ENCODE peak calls at places on chromosomes 1 and 21, in seven cellular contexts. One of them, this sample, is unnamed.

GRCh38 chr1:226568077-226568831 is 19.7 kb downstream of the STUM start:
- DNase-seq in stomach: no peak
- DNase-seq in body of pancreas: no peak
- DNase-seq in heart left ventricle: peak; percentile 47
- DNase-seq in transverse colon: no peak
- DNase-seq in A549: peak; percentile 35
- DNase-seq in lower leg skin: no peak
- DNase-seq in this sample: no peak

GRCh38 chr1:66439028-66439427 is 94.9 kb upstream of the SGIP1 start:
- DNase-seq in stomach: no peak
- DNase-seq in body of pancreas: no peak
- DNase-seq in heart left ventricle: no peak
- DNase-seq in transverse colon: no peak
- DNase-seq in A549: no peak
- DNase-seq in lower leg skin: no peak
- DNase-seq in this sample: no peak

GRCh38 chr1:150321826-150322166 is 463 bp downstream of the PRPF3 start:
- DNase-seq in stomach: no peak
- DNase-seq in body of pancreas: no peak
- DNase-seq in heart left ventricle: no peak
- DNase-seq in transverse colon: no peak
- DNase-seq in A549: no peak
- DNase-seq in lower leg skin: no peak
- DNase-seq in this sample: no peak

GRCh38 chr1:240486596-240486995 is 125.4 kb downstream of the GREM2 start:
- DNase-seq in stomach: no peak
- DNase-seq in body of pancreas: no peak
- DNase-seq in heart left ventricle: no peak
- DNase-seq in transverse colon: no peak
- DNase-seq in A549: no peak
- DNase-seq in lower leg skin: no peak
- DNase-seq in this sample: no peak

GRCh38 chr21:42740405-42740909 is 87.0 kb downstream of the PDE9A start:
- DNase-seq in stomach: no peak
- DNase-seq in body of pancreas: no peak
- DNase-seq in heart left ventricle: no peak
- DNase-seq in transverse colon: no peak
- DNase-seq in A549: no peak
- DNase-seq in lower leg skin: no peak
- DNase-seq in this sample: no peak

GRCh38 chr1:170261669-170262068 is 115.9 kb downstream of the NTMT2 start:
- DNase-seq in stomach: no peak
- DNase-seq in body of pancreas: no peak
- DNase-seq in heart left ventricle: no peak
- DNase-seq in transverse colon: no peak
- DNase-seq in A549: no peak
- DNase-seq in lower leg skin: no peak
- DNase-seq in this sample: no peak

GRCh38 chr1:201916649-201917249 is 28.1 kb downstream of the SHISA4 start:
- DNase-seq in stomach: peak; percentile 55
- DNase-seq in body of pancreas: peak; percentile 32
- DNase-seq in heart left ventricle: peak; percentile 70
- DNase-seq in transverse colon: peak; percentile 69
- DNase-seq in A549: peak; percentile 67
- DNase-seq in lower leg skin: peak; percentile 66
- DNase-seq in this sample: no peak

GRCh38 chr1:184644771-184645170 is 109.9 kb downstream of the EDEM3 start:
- DNase-seq in stomach: no peak
- DNase-seq in body of pancreas: no peak
- DNase-seq in heart left ventricle: no peak
- DNase-seq in transverse colon: no peak
- DNase-seq in A549: no peak
- DNase-seq in lower leg skin: no peak
- DNase-seq in this sample: no peak

GRCh38 chr1:174428033-174428432 is 19.7 kb upstream of the GPR52 start:
- DNase-seq in stomach: no peak
- DNase-seq in body of pancreas: no peak
- DNase-seq in heart left ventricle: no peak
- DNase-seq in transverse colon: no peak
- DNase-seq in A549: no peak
- DNase-seq in lower leg skin: no peak
- DNase-seq in this sample: no peak

GRCh38 chr1:67937010-67937409 is 103.7 kb upstream of the GNG12 start:
- DNase-seq in stomach: no peak
- DNase-seq in body of pancreas: no peak
- DNase-seq in heart left ventricle: no peak
- DNase-seq in transverse colon: no peak
- DNase-seq in A549: no peak
- DNase-seq in lower leg skin: no peak
- DNase-seq in this sample: no peak

GRCh38 chr1:200733907-200734306 is 4.8 kb upstream of the CAMSAP2 start:
- DNase-seq in stomach: no peak
- DNase-seq in body of pancreas: no peak
- DNase-seq in heart left ventricle: no peak
- DNase-seq in transverse colon: no peak
- DNase-seq in A549: no peak
- DNase-seq in lower leg skin: no peak
- DNase-seq in this sample: no peak

GRCh38 chr1:244384066-244384465 is 67.6 kb downstream of the ADSS2 start:
- DNase-seq in stomach: no peak
- DNase-seq in body of pancreas: no peak
- DNase-seq in heart left ventricle: no peak
- DNase-seq in transverse colon: no peak
- DNase-seq in A549: no peak
- DNase-seq in lower leg skin: no peak
- DNase-seq in this sample: no peak

GRCh38 chr1:241413386-241413785 is 56.4 kb upstream of the RGS7 start:
- DNase-seq in stomach: no peak
- DNase-seq in body of pancreas: no peak
- DNase-seq in heart left ventricle: no peak
- DNase-seq in transverse colon: no peak
- DNase-seq in A549: no peak
- DNase-seq in lower leg skin: peak; percentile 15
- DNase-seq in this sample: no peak

GRCh38 chr21:45252448-45252925 is 35.2 kb downstream of the POFUT2 start:
- DNase-seq in stomach: no peak
- DNase-seq in body of pancreas: no peak
- DNase-seq in heart left ventricle: no peak
- DNase-seq in transverse colon: no peak
- DNase-seq in A549: no peak
- DNase-seq in lower leg skin: no peak
- DNase-seq in this sample: no peak

GRCh38 chr1:152577168-152577567 is 3.1 kb downstream of the LCE3D start:
- DNase-seq in stomach: no peak
- DNase-seq in body of pancreas: no peak
- DNase-seq in heart left ventricle: no peak
- DNase-seq in transverse colon: no peak
- DNase-seq in A549: no peak
- DNase-seq in lower leg skin: no peak
- DNase-seq in this sample: no peak

GRCh38 chr1:156717411-156717810 is 10.9 kb upstream of the METTL25B start:
- DNase-seq in stomach: no peak
- DNase-seq in body of pancreas: no peak
- DNase-seq in heart left ventricle: no peak
- DNase-seq in transverse colon: no peak
- DNase-seq in A549: no peak
- DNase-seq in lower leg skin: no peak
- DNase-seq in this sample: no peak

GRCh38 chr1:235649722-235650163 is at the start of gene GNG4:
- DNase-seq in stomach: no peak
- DNase-seq in body of pancreas: no peak
- DNase-seq in heart left ventricle: no peak
- DNase-seq in transverse colon: no peak
- DNase-seq in A549: no peak
- DNase-seq in lower leg skin: no peak
- DNase-seq in this sample: peak; percentile 38

GRCh38 chr1:65994223-65994622 is 201.5 kb downstream of the PDE4B start:
- DNase-seq in stomach: no peak
- DNase-seq in body of pancreas: no peak
- DNase-seq in heart left ventricle: no peak
- DNase-seq in transverse colon: no peak
- DNase-seq in A549: no peak
- DNase-seq in lower leg skin: no peak
- DNase-seq in this sample: no peak

GRCh38 chr1:97433520-97434175 is 487.2 kb downstream of the DPYD start:
- DNase-seq in stomach: no peak
- DNase-seq in body of pancreas: no peak
- DNase-seq in heart left ventricle: no peak
- DNase-seq in transverse colon: no peak
- DNase-seq in A549: no peak
- DNase-seq in lower leg skin: no peak
- DNase-seq in this sample: no peak

GRCh38 chr21:42243026-42243425 is 24.1 kb downstream of the ABCG1 start:
- DNase-seq in stomach: no peak
- DNase-seq in body of pancreas: no peak
- DNase-seq in heart left ventricle: peak; percentile 4
- DNase-seq in transverse colon: no peak
- DNase-seq in A549: no peak
- DNase-seq in lower leg skin: no peak
- DNase-seq in this sample: no peak

GRCh38 chr1:43255438-43256210 is 14.2 kb upstream of the TMEM125 start:
- DNase-seq in stomach: peak; percentile 78
- DNase-seq in body of pancreas: no peak
- DNase-seq in heart left ventricle: peak; percentile 72
- DNase-seq in transverse colon: no peak
- DNase-seq in A549: no peak
- DNase-seq in lower leg skin: no peak
- DNase-seq in this sample: no peak

DNA sequence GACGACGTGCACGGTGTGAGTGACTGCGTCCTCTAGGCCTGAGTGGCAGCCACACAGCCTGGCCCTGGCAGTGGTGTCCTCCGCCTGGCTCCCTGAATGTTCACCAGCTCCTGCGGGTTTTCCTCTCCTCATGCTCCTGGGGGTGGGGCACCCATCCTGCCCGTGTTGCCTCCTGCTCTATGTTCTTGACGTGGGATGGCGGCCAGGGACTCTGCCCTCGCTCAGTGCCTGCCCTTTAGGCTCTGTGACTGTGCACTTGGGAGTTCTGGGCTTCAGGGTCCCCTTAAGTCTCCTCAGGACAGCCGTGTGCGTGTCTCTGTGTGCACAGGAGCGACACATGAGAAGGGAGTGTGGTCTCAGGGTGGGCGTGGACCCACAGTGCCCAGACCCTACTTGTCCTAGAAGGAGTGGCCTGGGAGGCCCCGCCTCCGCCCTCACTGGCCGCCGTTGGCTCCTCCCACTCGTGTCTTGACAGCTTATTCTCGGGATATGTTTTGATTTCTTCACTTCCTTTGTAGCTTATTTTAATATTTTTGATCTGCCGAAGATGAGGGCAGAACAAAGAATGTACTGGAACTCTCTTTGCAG is 3.6 kb downstream of the SKI start:
- DNase-seq in stomach: peak; percentile 76
- DNase-seq in body of pancreas: peak; percentile 51
- DNase-seq in heart left ventricle: peak; percentile 85
- DNase-seq in transverse colon: peak; percentile 83
- DNase-seq in A549: no peak
- DNase-seq in lower leg skin: peak; percentile 87
- DNase-seq in this sample: peak; percentile 76
- TF ChIP-seq POLR2A in stomach: no peak
- TF ChIP-seq POLR2A in body of pancreas: peak; percentile 18
- TF ChIP-seq POLR2A in heart left ventricle: no peak
- TF ChIP-seq POLR2A in transverse colon: no peak
- TF ChIP-seq POLR2A in A549: no peak
- TF ChIP-seq POLR2A in lower leg skin: no peak
- TF ChIP-seq POLR2A in this sample: peak; percentile 40

DNA sequence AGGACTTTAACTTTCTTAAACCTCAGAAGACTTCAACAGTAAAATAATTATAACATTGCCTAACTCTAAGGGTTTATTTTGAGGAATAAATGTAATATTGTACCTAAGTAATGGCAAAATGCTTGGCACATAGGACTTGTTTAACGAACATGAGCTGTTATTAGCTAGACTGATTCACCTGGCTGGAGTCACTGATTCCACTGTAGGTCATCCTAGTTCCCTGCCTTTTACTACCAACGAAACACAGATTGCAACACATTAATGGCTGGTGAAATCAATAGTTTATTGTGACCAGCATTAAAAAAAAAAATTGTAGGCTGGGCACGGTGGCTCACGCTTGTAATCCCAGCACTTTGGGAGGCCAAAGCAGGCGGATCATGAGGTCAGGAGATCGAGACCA is 45.5 kb upstream of the ATP5PO start:
- DNase-seq in stomach: no peak
- DNase-seq in body of pancreas: no peak
- DNase-seq in heart left ventricle: no peak
- DNase-seq in transverse colon: no peak
- DNase-seq in A549: no peak
- DNase-seq in lower leg skin: no peak
- DNase-seq in this sample: no peak
- TF ChIP-seq POLR2A in stomach: no peak
- TF ChIP-seq POLR2A in body of pancreas: no peak
- TF ChIP-seq POLR2A in heart left ventricle: no peak
- TF ChIP-seq POLR2A in transverse colon: no peak
- TF ChIP-seq POLR2A in A549: no peak
- TF ChIP-seq POLR2A in lower leg skin: no peak
- TF ChIP-seq POLR2A in this sample: no peak

GRCh38 chr1:27831568-27832410 is 1.2 kb downstream of the PPP1R8 start:
- DNase-seq in stomach: no peak
- DNase-seq in body of pancreas: no peak
- DNase-seq in heart left ventricle: no peak
- DNase-seq in transverse colon: no peak
- DNase-seq in A549: no peak
- DNase-seq in lower leg skin: no peak
- DNase-seq in this sample: no peak
- TF ChIP-seq POLR2A in stomach: no peak
- TF ChIP-seq POLR2A in body of pancreas: no peak
- TF ChIP-seq POLR2A in heart left ventricle: no peak
- TF ChIP-seq POLR2A in transverse colon: no peak
- TF ChIP-seq POLR2A in A549: no peak
- TF ChIP-seq POLR2A in lower leg skin: no peak
- TF ChIP-seq POLR2A in this sample: no peak

DNA sequence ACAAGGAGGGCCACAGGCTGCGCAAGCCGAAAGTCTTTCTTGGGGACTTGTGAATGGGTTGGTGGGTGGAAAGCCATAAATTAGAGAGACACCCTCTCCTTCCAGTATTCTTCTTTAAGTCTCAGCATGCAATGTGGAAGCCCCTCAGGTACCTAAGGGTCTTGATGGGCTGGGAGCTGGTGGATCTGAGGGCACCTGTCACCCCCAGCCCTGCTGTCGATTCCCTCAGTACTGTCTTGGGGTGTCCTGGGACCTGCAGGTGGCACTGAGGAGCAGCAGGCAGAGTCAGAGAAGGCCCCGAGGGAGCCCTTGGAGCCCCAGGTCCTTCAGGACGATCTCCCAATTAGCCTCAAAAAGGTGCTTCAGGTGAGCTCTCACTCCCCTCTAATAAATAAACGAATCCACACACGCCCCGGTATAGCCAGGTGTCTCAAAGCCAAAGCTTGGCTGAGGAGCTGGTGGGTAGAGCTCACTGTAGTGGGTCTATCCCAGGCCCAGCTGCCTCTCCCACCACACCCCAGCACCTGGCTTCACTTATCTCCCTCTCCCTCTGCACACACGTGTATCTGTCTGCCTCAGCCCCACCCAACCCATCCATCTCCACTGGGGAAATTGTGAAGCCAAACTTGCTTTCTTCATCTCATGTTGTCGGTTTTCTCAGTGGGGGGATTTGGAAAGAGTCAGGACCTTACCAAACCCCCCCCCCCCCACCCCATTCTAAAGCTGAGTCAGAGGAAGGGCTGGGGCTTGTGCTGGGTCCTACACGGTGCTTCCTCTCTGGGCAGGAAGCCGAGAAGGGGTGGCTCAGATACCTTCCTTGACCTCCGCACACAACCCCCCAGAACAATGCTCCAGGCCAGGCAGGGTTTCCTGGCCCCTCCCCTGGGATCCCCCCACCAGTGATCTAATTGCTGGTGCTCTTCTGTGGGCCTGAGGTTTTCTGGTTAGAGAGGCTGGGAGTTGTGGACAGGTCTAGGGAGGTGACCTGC is 1.6 kb downstream of the ADAM15 start:
- DNase-seq in stomach: no peak
- DNase-seq in body of pancreas: no peak
- DNase-seq in heart left ventricle: peak; percentile 74
- DNase-seq in transverse colon: peak; percentile 48
- DNase-seq in A549: peak; percentile 76
- DNase-seq in lower leg skin: no peak
- DNase-seq in this sample: peak; percentile 37
- TF ChIP-seq POLR2A in stomach: no peak
- TF ChIP-seq POLR2A in body of pancreas: no peak
- TF ChIP-seq POLR2A in heart left ventricle: no peak
- TF ChIP-seq POLR2A in transverse colon: no peak
- TF ChIP-seq POLR2A in A549: no peak
- TF ChIP-seq POLR2A in lower leg skin: no peak
- TF ChIP-seq POLR2A in this sample: no peak